ENCODE peak calls at places on chromosomes 11 and 22, in seven cellular contexts. One of them, this sample, is unnamed.

GRCh38 chr11:119750056-119750455 is 21.1 kb upstream of the NECTIN1 start:
- DNase-seq in mesendoderm: no peak
- DNase-seq in H9: no peak
- DNase-seq in neuronal stem cell: no peak
- DNase-seq in IMR-90: no peak
- DNase-seq in mesenchymal stem cell: no peak
- DNase-seq in H1: no peak
- DNase-seq in this sample: no peak

GRCh38 chr22:26567610-26568009 is 22.3 kb downstream of the TPST2 start:
- DNase-seq in mesendoderm: no peak
- DNase-seq in H9: no peak
- DNase-seq in neuronal stem cell: no peak
- DNase-seq in IMR-90: no peak
- DNase-seq in mesenchymal stem cell: no peak
- DNase-seq in H1: no peak
- DNase-seq in this sample: no peak

GRCh38 chr22:36347094-36347493 is 40.7 kb downstream of the MYH9 start:
- DNase-seq in mesendoderm: no peak
- DNase-seq in H9: no peak
- DNase-seq in neuronal stem cell: no peak
- DNase-seq in IMR-90: no peak
- DNase-seq in mesenchymal stem cell: no peak
- DNase-seq in H1: no peak
- DNase-seq in this sample: no peak

GRCh38 chr22:21940521-21940920 is 12.1 kb downstream of the PPM1F start:
- DNase-seq in mesendoderm: no peak
- DNase-seq in H9: no peak
- DNase-seq in neuronal stem cell: no peak
- DNase-seq in IMR-90: no peak
- DNase-seq in mesenchymal stem cell: no peak
- DNase-seq in H1: no peak
- DNase-seq in this sample: no peak

GRCh38 chr11:11843642-11844041 is 1.9 kb downstream of the USP47 start:
- DNase-seq in mesendoderm: no peak
- DNase-seq in H9: no peak
- DNase-seq in neuronal stem cell: no peak
- DNase-seq in IMR-90: no peak
- DNase-seq in mesenchymal stem cell: no peak
- DNase-seq in H1: no peak
- DNase-seq in this sample: no peak

GRCh38 chr22:50260801-50261614 is 475 bp downstream of the MAPK12 start:
- DNase-seq in mesendoderm: no peak
- DNase-seq in H9: no peak
- DNase-seq in neuronal stem cell: no peak
- DNase-seq in IMR-90: peak
- DNase-seq in mesenchymal stem cell: peak
- DNase-seq in H1: peak
- DNase-seq in this sample: no peak

GRCh38 chr11:112106070-112106469 is 19.4 kb downstream of the SDHD start:
- DNase-seq in mesendoderm: no peak
- DNase-seq in H9: no peak
- DNase-seq in neuronal stem cell: no peak
- DNase-seq in IMR-90: no peak
- DNase-seq in mesenchymal stem cell: no peak
- DNase-seq in H1: no peak
- DNase-seq in this sample: no peak

GRCh38 chr11:74570266-74571061 is 21.9 kb upstream of the POLD3 start:
- DNase-seq in mesendoderm: peak
- DNase-seq in H9: peak
- DNase-seq in neuronal stem cell: peak
- DNase-seq in IMR-90: peak
- DNase-seq in mesenchymal stem cell: peak
- DNase-seq in H1: peak
- DNase-seq in this sample: peak

GRCh38 chr22:49106136-49106930 is 721.3 kb downstream of the BRD1 start:
- DNase-seq in mesendoderm: no peak
- DNase-seq in H9: no peak
- DNase-seq in neuronal stem cell: no peak
- DNase-seq in IMR-90: no peak
- DNase-seq in mesenchymal stem cell: no peak
- DNase-seq in H1: no peak
- DNase-seq in this sample: no peak

GRCh38 chr22:19822301-19823117 is 32.2 kb downstream of the GNB1L start:
- DNase-seq in mesendoderm: no peak
- DNase-seq in H9: peak
- DNase-seq in neuronal stem cell: no peak
- DNase-seq in IMR-90: no peak
- DNase-seq in mesenchymal stem cell: no peak
- DNase-seq in H1: peak
- DNase-seq in this sample: no peak

GRCh38 chr11:1060410-1060809 is 14.3 kb upstream of the MUC2 start:
- DNase-seq in mesendoderm: no peak
- DNase-seq in H9: peak
- DNase-seq in neuronal stem cell: peak
- DNase-seq in IMR-90: no peak
- DNase-seq in mesenchymal stem cell: no peak
- DNase-seq in H1: no peak
- DNase-seq in this sample: no peak

GRCh38 chr11:64600281-64600992 is 9.4 kb downstream of the SLC22A12 start:
- DNase-seq in mesendoderm: no peak
- DNase-seq in H9: no peak
- DNase-seq in neuronal stem cell: no peak
- DNase-seq in IMR-90: no peak
- DNase-seq in mesenchymal stem cell: no peak
- DNase-seq in H1: no peak
- DNase-seq in this sample: no peak

GRCh38 chr11:95128602-95129001 is 39.0 kb downstream of the ENDOD1 start:
- DNase-seq in mesendoderm: no peak
- DNase-seq in H9: no peak
- DNase-seq in neuronal stem cell: no peak
- DNase-seq in IMR-90: no peak
- DNase-seq in mesenchymal stem cell: no peak
- DNase-seq in H1: no peak
- DNase-seq in this sample: no peak
- H3K23ac ChIP-seq in mesendoderm: no peak
- H3K23ac ChIP-seq in H9: no peak
- H3K23ac ChIP-seq in neuronal stem cell: no peak
- H3K23ac ChIP-seq in IMR-90: no peak
- H3K23ac ChIP-seq in mesenchymal stem cell: no peak
- H3K23ac ChIP-seq in H1: no peak
- H3K23ac ChIP-seq in this sample: no peak

DNA sequence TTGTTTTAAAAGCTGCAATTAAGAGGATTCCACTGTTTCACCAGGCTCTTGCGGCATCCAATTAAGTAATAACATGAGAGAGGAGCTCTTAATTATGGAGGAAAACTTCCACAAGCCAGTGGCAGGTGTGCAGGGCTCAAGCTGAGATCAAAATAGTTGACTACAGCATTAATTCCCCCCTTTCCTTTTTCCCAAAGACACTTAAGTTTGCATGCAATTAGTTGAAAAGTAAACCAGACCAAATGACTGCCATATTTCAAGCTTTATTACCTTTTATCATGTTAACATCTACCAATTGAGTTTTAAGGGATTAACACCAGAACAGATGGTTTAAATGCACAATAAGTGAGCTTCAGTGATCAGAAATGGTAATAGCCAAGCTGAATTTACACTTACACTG is 32.1 kb downstream of the FAM168A start:
- DNase-seq in mesendoderm: no peak
- DNase-seq in H9: no peak
- DNase-seq in neuronal stem cell: no peak
- DNase-seq in IMR-90: no peak
- DNase-seq in mesenchymal stem cell: no peak
- DNase-seq in H1: no peak
- DNase-seq in this sample: no peak
- H3K23ac ChIP-seq in mesendoderm: no peak
- H3K23ac ChIP-seq in H9: no peak
- H3K23ac ChIP-seq in neuronal stem cell: no peak
- H3K23ac ChIP-seq in IMR-90: no peak
- H3K23ac ChIP-seq in mesenchymal stem cell: no peak
- H3K23ac ChIP-seq in H1: no peak
- H3K23ac ChIP-seq in this sample: no peak

GRCh38 chr11:116813781-116814471 is 9.2 kb downstream of the APOA4 start:
- DNase-seq in mesendoderm: peak
- DNase-seq in H9: no peak
- DNase-seq in neuronal stem cell: no peak
- DNase-seq in IMR-90: no peak
- DNase-seq in mesenchymal stem cell: no peak
- DNase-seq in H1: no peak
- DNase-seq in this sample: peak
- H3K23ac ChIP-seq in mesendoderm: no peak
- H3K23ac ChIP-seq in H9: no peak
- H3K23ac ChIP-seq in neuronal stem cell: no peak
- H3K23ac ChIP-seq in IMR-90: no peak
- H3K23ac ChIP-seq in mesenchymal stem cell: peak
- H3K23ac ChIP-seq in H1: no peak
- H3K23ac ChIP-seq in this sample: no peak

GRCh38 chr11:37465221-37465620 is 867.2 kb upstream of the RAG2 start:
- DNase-seq in mesendoderm: peak
- DNase-seq in H9: no peak
- DNase-seq in neuronal stem cell: no peak
- DNase-seq in IMR-90: peak
- DNase-seq in mesenchymal stem cell: no peak
- DNase-seq in H1: no peak
- DNase-seq in this sample: no peak

DNA sequence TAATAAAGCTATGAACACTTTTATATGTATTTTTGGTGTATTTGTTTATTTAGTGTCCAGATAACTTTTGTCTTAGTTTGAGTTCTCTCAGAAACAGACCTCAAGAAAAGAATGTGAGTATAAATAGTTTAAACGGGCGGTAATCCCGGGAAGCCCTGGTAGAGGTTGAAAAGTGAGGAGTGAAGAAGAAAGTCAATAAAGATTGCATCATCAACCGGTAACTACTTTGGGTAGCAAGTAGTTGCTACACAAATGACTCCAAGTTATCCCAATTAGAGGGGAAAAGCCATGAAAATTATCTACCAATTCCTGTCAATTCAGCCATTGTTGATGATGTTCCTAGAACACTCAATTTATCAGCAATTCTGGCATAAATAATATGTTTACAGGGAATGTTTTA is 870.3 kb upstream of the RAG2 start:
- DNase-seq in mesendoderm: peak
- DNase-seq in H9: no peak
- DNase-seq in neuronal stem cell: no peak
- DNase-seq in IMR-90: no peak
- DNase-seq in mesenchymal stem cell: no peak
- DNase-seq in H1: no peak
- DNase-seq in this sample: no peak
- H3K23ac ChIP-seq in mesendoderm: no peak
- H3K23ac ChIP-seq in H9: no peak
- H3K23ac ChIP-seq in neuronal stem cell: no peak
- H3K23ac ChIP-seq in IMR-90: no peak
- H3K23ac ChIP-seq in mesenchymal stem cell: no peak
- H3K23ac ChIP-seq in H1: no peak
- H3K23ac ChIP-seq in this sample: no peak

GRCh38 chr11:90701040-90701439 is 478.2 kb upstream of the CHORDC1 start:
- DNase-seq in mesendoderm: no peak
- DNase-seq in H9: no peak
- DNase-seq in neuronal stem cell: no peak
- DNase-seq in IMR-90: no peak
- DNase-seq in mesenchymal stem cell: no peak
- DNase-seq in H1: no peak
- DNase-seq in this sample: no peak
- H3K23ac ChIP-seq in mesendoderm: no peak
- H3K23ac ChIP-seq in H9: no peak
- H3K23ac ChIP-seq in neuronal stem cell: no peak
- H3K23ac ChIP-seq in IMR-90: no peak
- H3K23ac ChIP-seq in mesenchymal stem cell: no peak
- H3K23ac ChIP-seq in H1: no peak
- H3K23ac ChIP-seq in this sample: no peak

GRCh38 chr22:29072193-29072978 is 449 bp upstream of the KREMEN1 start:
- DNase-seq in mesendoderm: peak
- DNase-seq in H9: peak
- DNase-seq in neuronal stem cell: peak
- DNase-seq in IMR-90: peak
- DNase-seq in mesenchymal stem cell: peak
- DNase-seq in H1: peak
- DNase-seq in this sample: peak

GRCh38 chr22:29071261-29072045 is 1.4 kb upstream of the KREMEN1 start:
- DNase-seq in mesendoderm: peak
- DNase-seq in H9: peak
- DNase-seq in neuronal stem cell: peak
- DNase-seq in IMR-90: peak
- DNase-seq in mesenchymal stem cell: peak
- DNase-seq in H1: peak
- DNase-seq in this sample: peak

GRCh38 chr22:29072979-29073617 is at the start of gene KREMEN1:
- DNase-seq in mesendoderm: no peak
- DNase-seq in H9: no peak
- DNase-seq in neuronal stem cell: no peak
- DNase-seq in IMR-90: no peak
- DNase-seq in mesenchymal stem cell: no peak
- DNase-seq in H1: peak
- DNase-seq in this sample: no peak

GRCh38 chr22:29070490-29070889 is 2.3 kb upstream of the KREMEN1 start:
- DNase-seq in mesendoderm: no peak
- DNase-seq in H9: no peak
- DNase-seq in neuronal stem cell: no peak
- DNase-seq in IMR-90: no peak
- DNase-seq in mesenchymal stem cell: no peak
- DNase-seq in H1: no peak
- DNase-seq in this sample: no peak

DNA sequence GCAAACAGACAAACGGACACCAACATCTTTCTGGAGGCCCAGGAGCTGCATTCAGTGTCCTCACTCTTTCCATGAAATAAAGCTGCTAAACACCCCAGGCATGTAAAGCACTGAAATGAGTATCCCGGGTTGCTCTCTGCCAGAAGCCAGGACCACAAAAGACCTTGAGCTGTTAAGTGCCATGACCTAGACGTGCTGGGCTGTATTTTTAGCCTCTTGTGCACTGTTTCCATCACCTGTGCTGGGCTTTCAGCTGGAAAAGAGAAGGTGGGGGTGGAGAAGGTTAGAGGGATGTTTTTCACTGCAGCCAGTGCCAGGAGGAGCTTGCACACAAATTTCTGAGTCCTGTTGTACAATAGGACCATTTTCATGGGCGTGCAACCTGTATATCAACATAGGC is 3.4 kb upstream of the KREMEN1 start:
- DNase-seq in mesendoderm: no peak
- DNase-seq in H9: no peak
- DNase-seq in neuronal stem cell: no peak
- DNase-seq in IMR-90: no peak
- DNase-seq in mesenchymal stem cell: no peak
- DNase-seq in H1: no peak
- DNase-seq in this sample: no peak
- H3K23ac ChIP-seq in mesendoderm: no peak
- H3K23ac ChIP-seq in H9: no peak
- H3K23ac ChIP-seq in neuronal stem cell: no peak
- H3K23ac ChIP-seq in IMR-90: no peak
- H3K23ac ChIP-seq in mesenchymal stem cell: no peak
- H3K23ac ChIP-seq in H1: no peak
- H3K23ac ChIP-seq in this sample: no peak

This sample was measured in trophoblast cell.